ENCODE peak calls at places on chromosomes 5 and 9, in five cellular contexts. One of them, this sample, is unnamed.

GRCh38 chr5:180935203-180935602 is 36.2 kb downstream of the BTNL8 start:
- DNase-seq in HCT116: no peak
- DNase-seq in GM23248: no peak
- DNase-seq in DND-41: no peak
- DNase-seq in PC-3: no peak
- DNase-seq in this sample: no peak

GRCh38 chr5:130578354-130578753 is 586.7 kb downstream of the HINT1 start:
- DNase-seq in PC-3: no peak
- DNase-seq in HCT116: no peak
- DNase-seq in GM23248: no peak
- DNase-seq in DND-41: no peak
- DNase-seq in this sample: no peak

GRCh38 chr5:103561670-103562069 is 919 bp downstream of the NUDT12 start:
- DNase-seq in GM23248: peak; percentile 11
- DNase-seq in HCT116: no peak
- DNase-seq in DND-41: no peak
- DNase-seq in PC-3: peak; percentile 19
- DNase-seq in this sample: no peak

GRCh38 chr5:104904561-104904960 is 1342.0 kb upstream of the NUDT12 start:
- DNase-seq in HCT116: no peak
- DNase-seq in DND-41: no peak
- DNase-seq in PC-3: peak; percentile 91
- DNase-seq in GM23248: no peak
- DNase-seq in this sample: no peak

GRCh38 chr5:127517110-127517479 is 345 bp upstream of the PRRC1 start:
- DNase-seq in HCT116: no peak
- DNase-seq in DND-41: no peak
- DNase-seq in GM23248: no peak
- DNase-seq in PC-3: no peak
- DNase-seq in this sample: no peak

GRCh38 chr9:133639613-133640012 is 3.5 kb downstream of the DBH start:
- DNase-seq in HCT116: no peak
- DNase-seq in GM23248: no peak
- DNase-seq in PC-3: no peak
- DNase-seq in DND-41: no peak
- DNase-seq in this sample: no peak

GRCh38 chr5:75510836-75511434 is 494 bp downstream of the CERT1 start:
- DNase-seq in HCT116: no peak
- DNase-seq in PC-3: peak; percentile 5
- DNase-seq in DND-41: peak; percentile 45
- DNase-seq in GM23248: peak; percentile 66
- DNase-seq in this sample: no peak

GRCh38 chr9:92538541-92538940 is 2.8 kb upstream of the ECM2 start:
- DNase-seq in PC-3: peak; percentile 12
- DNase-seq in DND-41: no peak
- DNase-seq in HCT116: no peak
- DNase-seq in GM23248: peak; percentile 82
- DNase-seq in this sample: no peak

GRCh38 chr5:34687269-34688011 is 31.3 kb downstream of the RAI14 start:
- DNase-seq in PC-3: no peak
- DNase-seq in GM23248: peak; percentile 75
- DNase-seq in HCT116: peak; percentile 28
- DNase-seq in DND-41: no peak
- DNase-seq in this sample: no peak

GRCh38 chr9:130662099-130662926 is 2.1 kb upstream of the PRDM12 start:
- DNase-seq in GM23248: no peak
- DNase-seq in DND-41: no peak
- DNase-seq in PC-3: no peak
- DNase-seq in HCT116: no peak
- DNase-seq in this sample: no peak

GRCh38 chr5:13478831-13479465 is 465.5 kb downstream of the DNAH5 start:
- DNase-seq in PC-3: peak; percentile 83
- DNase-seq in DND-41: no peak
- DNase-seq in HCT116: no peak
- DNase-seq in GM23248: peak; percentile 69
- DNase-seq in this sample: peak; percentile 55

GRCh38 chr9:13811876-13812275 is 502.1 kb downstream of the NFIB start:
- DNase-seq in HCT116: no peak
- DNase-seq in DND-41: no peak
- DNase-seq in PC-3: no peak
- DNase-seq in GM23248: no peak
- DNase-seq in this sample: no peak

GRCh38 chr5:102792705-102793104 is 37.6 kb downstream of the PAM start:
- DNase-seq in PC-3: peak; percentile 66
- DNase-seq in DND-41: no peak
- DNase-seq in HCT116: no peak
- DNase-seq in GM23248: peak; percentile 57
- DNase-seq in this sample: peak; percentile 48

GRCh38 chr5:67997892-67998457 is 217.6 kb upstream of the PIK3R1 start:
- DNase-seq in GM23248: peak; percentile 17
- DNase-seq in PC-3: no peak
- DNase-seq in DND-41: no peak
- DNase-seq in HCT116: no peak
- DNase-seq in this sample: no peak

GRCh38 chr9:109001275-109001676 is 12.0 kb downstream of the CTNNAL1 start:
- DNase-seq in DND-41: no peak
- DNase-seq in GM23248: peak; percentile 92
- DNase-seq in PC-3: peak; percentile 89
- DNase-seq in HCT116: peak; percentile 83
- DNase-seq in this sample: no peak

GRCh38 chr5:172113036-172113435 is 75.0 kb downstream of the STK10 start:
- DNase-seq in PC-3: no peak
- DNase-seq in GM23248: no peak
- DNase-seq in DND-41: peak; percentile 92
- DNase-seq in HCT116: no peak
- DNase-seq in this sample: no peak

GRCh38 chr5:96280946-96281393 is 152.1 kb downstream of the PCSK1 start:
- DNase-seq in PC-3: peak; percentile 43
- DNase-seq in DND-41: no peak
- DNase-seq in HCT116: no peak
- DNase-seq in GM23248: peak; percentile 71
- DNase-seq in this sample: no peak

GRCh38 chr9:133604214-133604613 is 5.0 kb downstream of the FAM163B start:
- DNase-seq in DND-41: peak; percentile 40
- DNase-seq in PC-3: no peak
- DNase-seq in GM23248: no peak
- DNase-seq in HCT116: no peak
- DNase-seq in this sample: peak; percentile 50

GRCh38 chr5:107604990-107605389 is 65.7 kb downstream of the EFNA5 start:
- DNase-seq in GM23248: no peak
- DNase-seq in PC-3: no peak
- DNase-seq in DND-41: peak; percentile 73
- DNase-seq in HCT116: no peak
- DNase-seq in this sample: no peak
- H3K4me2 ChIP-seq in GM23248: no peak overlapping the region
- H3K4me2 ChIP-seq in PC-3: no peak overlapping the region
- H3K4me2 ChIP-seq in DND-41: peak overlapping the region; percentile 56
- H3K4me2 ChIP-seq in HCT116: no peak overlapping the region
- H3K4me2 ChIP-seq in this sample: no peak overlapping the region

GRCh38 chr9:136543830-136544548 is 1.9 kb downstream of the NOTCH1 start:
- DNase-seq in PC-3: no peak
- DNase-seq in DND-41: no peak
- DNase-seq in GM23248: no peak
- DNase-seq in HCT116: no peak
- DNase-seq in this sample: no peak
- H3K4me1 ChIP-seq in PC-3: peaks cover 32% of the 10 kb centered on the region
- H3K4me1 ChIP-seq in DND-41: peaks cover 76% of the 10 kb centered on the region
- H3K4me1 ChIP-seq in GM23248: peaks cover 6% of the 10 kb centered on the region
- H3K4me1 ChIP-seq in HCT116: peaks cover 45% of the 10 kb centered on the region
- H3K4me1 ChIP-seq in this sample: peaks cover 30% of the 10 kb centered on the region

GRCh38 chr9:25678147-25678666 is at the start of gene TUSC1:
- DNase-seq in PC-3: peak; percentile 72
- DNase-seq in HCT116: no peak
- DNase-seq in GM23248: peak; percentile 94
- DNase-seq in DND-41: no peak
- DNase-seq in this sample: no peak

GRCh38 chr9:25681270-25681669 is 3.0 kb upstream of the TUSC1 start:
- DNase-seq in GM23248: peak; percentile 79
- DNase-seq in DND-41: no peak
- DNase-seq in HCT116: no peak
- DNase-seq in PC-3: peak; percentile 7
- DNase-seq in this sample: no peak

GRCh38 chr9:25678846-25679360 is 659 bp upstream of the TUSC1 start:
- DNase-seq in DND-41: no peak
- DNase-seq in GM23248: peak; percentile 1
- DNase-seq in HCT116: no peak
- DNase-seq in PC-3: no peak
- DNase-seq in this sample: no peak

GRCh38 chr9:25677301-25678146 is 720 bp downstream of the TUSC1 start:
- DNase-seq in GM23248: peak; percentile 87
- DNase-seq in HCT116: no peak
- DNase-seq in PC-3: peak; percentile 66
- DNase-seq in DND-41: no peak
- DNase-seq in this sample: no peak
- H2AFZ ChIP-seq in GM23248: peak overlapping the region; percentile 88
- H2AFZ ChIP-seq in HCT116: no peak overlapping the region
- H2AFZ ChIP-seq in PC-3: peak overlapping the region; percentile 94
- H2AFZ ChIP-seq in DND-41: no peak overlapping the region
- H2AFZ ChIP-seq in this sample: no peak overlapping the region

GRCh38 chr9:699396-699795 is 142.1 kb upstream of the DMRT1 start:
- DNase-seq in GM23248: no peak
- DNase-seq in DND-41: no peak
- DNase-seq in HCT116: no peak
- DNase-seq in PC-3: no peak
- DNase-seq in this sample: no peak
- H3K4me2 ChIP-seq in GM23248: no peak overlapping the region
- H3K4me2 ChIP-seq in DND-41: no peak overlapping the region
- H3K4me2 ChIP-seq in HCT116: no peak overlapping the region
- H3K4me2 ChIP-seq in PC-3: no peak overlapping the region
- H3K4me2 ChIP-seq in this sample: no peak overlapping the region

DNA sequence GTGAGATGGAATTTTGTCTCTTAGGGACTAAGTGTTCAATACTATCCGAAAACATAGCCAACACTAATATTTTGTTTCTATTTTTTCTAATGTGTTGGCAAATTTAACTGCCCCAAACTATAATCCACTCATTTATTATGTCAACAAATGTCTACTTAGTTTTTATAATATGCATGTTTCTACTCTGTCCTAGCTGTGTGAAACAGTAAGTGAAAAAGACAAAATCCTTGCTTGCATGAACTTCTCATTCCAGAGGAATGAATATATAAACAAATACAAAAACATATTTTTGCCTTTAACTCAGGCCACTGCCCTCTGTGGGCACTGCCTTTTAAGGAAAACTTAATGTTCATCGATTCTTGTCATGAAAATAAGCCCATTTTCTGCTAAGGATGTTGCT is 1275.4 kb upstream of the CDH18 start:
- DNase-seq in PC-3: peak; percentile 16
- DNase-seq in GM23248: no peak
- DNase-seq in HCT116: no peak
- DNase-seq in DND-41: no peak
- DNase-seq in this sample: no peak
- H3K4me1 ChIP-seq in PC-3: no peaks in the 10 kb centered on the region
- H3K4me1 ChIP-seq in GM23248: no peaks in the 10 kb centered on the region
- H3K4me1 ChIP-seq in HCT116: no peaks in the 10 kb centered on the region
- H3K4me1 ChIP-seq in DND-41: no peaks in the 10 kb centered on the region
- H3K4me1 ChIP-seq in this sample: no peaks in the 10 kb centered on the region

GRCh38 chr5:106757672-106758071 is 913.1 kb downstream of the EFNA5 start:
- DNase-seq in HCT116: no peak
- DNase-seq in PC-3: no peak
- DNase-seq in GM23248: no peak
- DNase-seq in DND-41: no peak
- DNase-seq in this sample: no peak

GRCh38 chr5:106759581-106759980 is 911.2 kb downstream of the EFNA5 start:
- DNase-seq in DND-41: no peak
- DNase-seq in HCT116: no peak
- DNase-seq in GM23248: no peak
- DNase-seq in PC-3: peak; percentile 46
- DNase-seq in this sample: no peak

GRCh38 chr5:106755789-106756188 is 914.9 kb downstream of the EFNA5 start:
- DNase-seq in HCT116: no peak
- DNase-seq in DND-41: peak; percentile 68
- DNase-seq in GM23248: no peak
- DNase-seq in PC-3: no peak
- DNase-seq in this sample: no peak

GRCh38 chr5:106759152-106759551 is 911.6 kb downstream of the EFNA5 start:
- DNase-seq in GM23248: no peak
- DNase-seq in DND-41: no peak
- DNase-seq in HCT116: no peak
- DNase-seq in PC-3: no peak
- DNase-seq in this sample: no peak

GRCh38 chr5:106755066-106755465 is 915.7 kb downstream of the EFNA5 start:
- DNase-seq in HCT116: no peak
- DNase-seq in DND-41: no peak
- DNase-seq in GM23248: no peak
- DNase-seq in PC-3: no peak
- DNase-seq in this sample: no peak
- H2AFZ ChIP-seq in HCT116: no peak overlapping the region
- H2AFZ ChIP-seq in DND-41: no peak overlapping the region
- H2AFZ ChIP-seq in GM23248: no peak overlapping the region
- H2AFZ ChIP-seq in PC-3: no peak overlapping the region
- H2AFZ ChIP-seq in this sample: no peak overlapping the region

GRCh38 chr5:154191467-154192261 is 1.1 kb downstream of the GALNT10 start:
- DNase-seq in DND-41: no peak
- DNase-seq in GM23248: peak; percentile 70
- DNase-seq in PC-3: no peak
- DNase-seq in HCT116: no peak
- DNase-seq in this sample: peak; percentile 46

GRCh38 chr5:154189256-154189818 is 1.2 kb upstream of the GALNT10 start:
- DNase-seq in PC-3: no peak
- DNase-seq in DND-41: no peak
- DNase-seq in HCT116: no peak
- DNase-seq in GM23248: peak; percentile 61
- DNase-seq in this sample: no peak

GRCh38 chr5:154189819-154190651 is 498 bp upstream of the GALNT10 start:
- DNase-seq in DND-41: peak; percentile 79
- DNase-seq in PC-3: peak; percentile 71
- DNase-seq in HCT116: peak; percentile 51
- DNase-seq in GM23248: peak; percentile 93
- DNase-seq in this sample: peak; percentile 87

GRCh38 chr5:154193176-154193575 is 2.6 kb downstream of the GALNT10 start:
- DNase-seq in GM23248: peak; percentile 35
- DNase-seq in HCT116: no peak
- DNase-seq in DND-41: no peak
- DNase-seq in PC-3: no peak
- DNase-seq in this sample: no peak

DNA sequence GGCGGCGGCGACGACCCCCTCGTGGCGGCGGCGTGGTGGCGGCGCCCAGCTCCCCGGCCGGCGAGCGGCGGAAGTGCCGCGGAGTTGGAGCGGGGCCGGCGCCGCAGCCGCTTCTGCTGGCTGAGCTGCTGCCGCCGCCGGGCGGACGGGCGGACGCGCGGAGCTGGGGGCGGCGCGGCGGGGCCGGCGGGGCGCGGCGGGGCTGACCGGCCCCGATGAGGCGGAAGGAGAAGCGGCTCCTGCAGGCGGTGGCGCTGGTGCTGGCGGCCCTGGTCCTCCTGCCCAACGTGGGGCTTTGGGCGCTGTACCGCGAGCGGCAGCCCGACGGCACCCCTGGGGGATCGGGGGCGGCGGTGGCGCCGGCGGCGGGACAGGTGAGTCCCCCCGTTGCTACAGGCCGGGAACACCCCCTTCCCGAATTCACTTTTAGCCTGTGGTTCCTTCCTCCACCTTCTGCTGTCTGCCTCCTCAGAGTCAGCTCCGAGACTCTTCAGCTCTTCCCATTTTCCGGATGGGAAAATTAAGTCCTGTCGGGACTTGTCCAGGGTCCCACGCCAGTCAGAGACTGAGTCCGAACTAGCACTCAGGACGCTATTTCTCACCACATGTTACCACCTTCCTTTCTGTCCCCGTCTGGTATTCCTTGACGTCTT is at the start of gene GALNT10:
- DNase-seq in GM23248: peak; percentile 90
- DNase-seq in DND-41: peak; percentile 63
- DNase-seq in PC-3: peak; percentile 59
- DNase-seq in HCT116: peak; percentile 21
- DNase-seq in this sample: peak; percentile 86
- H3K4me2 ChIP-seq in GM23248: peak within 1 kb of the TSS; percentile 98
- H3K4me2 ChIP-seq in DND-41: peak within 1 kb of the TSS; percentile 87
- H3K4me2 ChIP-seq in PC-3: peak within 1 kb of the TSS; percentile 97
- H3K4me2 ChIP-seq in HCT116: peak within 1 kb of the TSS; percentile 96
- H3K4me2 ChIP-seq in this sample: peak within 1 kb of the TSS; percentile 92

This sample was measured in Karpas-422.